ENCODE peak calls at places on chromosomes 3 and 15, in ten cellular contexts. Z is lung; W is PC-9; V is vagina; I is aorta; L is CD4-positive, CD25-positive, alpha-beta regulatory T cell; F is right lobe of liver; H is cardiac muscle cell; G is astrocyte; M is SJSA1. K is an unnamed sample.

GRCh38 chr15:100220058-100220728 is 121.6 kb downstream of the ADAMTS17 start:
- DNase-seq in M (no peak), F (no peak), Z (no peak), V (no peak), L (no peak), G (no peak), I (no peak), W (no peak), H (no peak), K (no peak)

GRCh38 chr3:122101646-122102045 is 46.5 kb downstream of the CD86 start:
- DNase-seq in L (peak; percentile 84), Z (no peak), G (peak; percentile 20), W (peak; percentile 7), M (peak; percentile 7), V (no peak), I (no peak), F (no peak), H (peak; percentile 73), K (no peak)

GRCh38 chr3:149534671-149535394 is 60.3 kb downstream of the TM4SF4 start:
- DNase-seq in W (no peak), I (no peak), L (no peak), G (peak; percentile 89), Z (peak; percentile 51), M (peak; percentile 63), F (no peak), V (no peak), H (peak; percentile 59), K (no peak)

GRCh38 chr3:145648396-145648795 is 512.6 kb downstream of the PLOD2 start:
- DNase-seq in H (no peak), V (no peak), G (no peak), W (no peak), Z (no peak), L (no peak), M (no peak), I (no peak), F (no peak), K (no peak)

GRCh38 chr3:108322352-108322751 is 26.0 kb downstream of the HHLA2 start:
- DNase-seq in V (no peak), Z (no peak), H (no peak), M (no peak), L (peak; percentile 30), F (no peak), G (no peak), I (no peak), W (no peak), K (no peak)

GRCh38 chr3:24678441-24678865 is 183.8 kb upstream of the THRB start:
- DNase-seq in M (peak; percentile 28), V (no peak), W (peak; percentile 51), H (peak; percentile 96), Z (no peak), G (peak; percentile 96), I (no peak), L (no peak), F (no peak), K (no peak)

GRCh38 chr3:115885621-115886020 is 262.3 kb downstream of the GAP43 start:
- DNase-seq in M (no peak), H (peak; percentile 28), V (no peak), W (no peak), I (no peak), L (no peak), G (peak; percentile 3), Z (no peak), F (no peak), K (no peak)

GRCh38 chr3:130759692-130760338 is 13.2 kb upstream of the PIK3R4 start:
- DNase-seq in V (no peak), F (peak; percentile 22), W (peak; percentile 61), I (no peak), H (peak; percentile 81), L (peak; percentile 77), G (peak; percentile 22), M (peak; percentile 30), Z (peak; percentile 54), K (peak; percentile 47)

GRCh38 chr3:50674349-50675178 is at the start of gene DOCK3:
- DNase-seq in V (no peak), Z (no peak), I (peak; percentile 85), G (no peak), H (peak; percentile 57), L (peak; percentile 66), F (peak; percentile 69), W (peak; percentile 65), M (no peak), K (peak; percentile 54)

GRCh38 chr15:66154581-66154980 is 99.0 kb downstream of the MEGF11 start:
- DNase-seq in I (no peak), G (no peak), H (no peak), M (no peak), F (no peak), V (no peak), Z (no peak), L (no peak), W (no peak), K (no peak)

GRCh38 chr3:72536206-72536887 is 311.9 kb downstream of the SHQ1 start:
- DNase-seq in L (no peak), F (no peak), G (no peak), W (no peak), H (no peak), V (no peak), I (no peak), Z (no peak), M (no peak), K (no peak)

GRCh38 chr3:178233371-178233770 is 302.9 kb upstream of the KCNMB2 start:
- DNase-seq in G (no peak), I (no peak), H (no peak), F (no peak), V (no peak), W (no peak), M (no peak), L (no peak), Z (no peak), K (no peak)
- H3K27ac ChIP-seq in G (no peak overlapping the region), I (no peak overlapping the region), H (no peak overlapping the region), F (no peak overlapping the region), V (no peak overlapping the region), W (no peak overlapping the region), M (no peak overlapping the region), L (no peak overlapping the region), Z (no peak overlapping the region), K (no peak overlapping the region)

GRCh38 chr3:6861989-6862879 is 1.3 kb downstream of the GRM7 start:
- DNase-seq in M (no peak), V (no peak), L (no peak), G (no peak), F (no peak), W (no peak), I (no peak), Z (no peak), H (no peak), K (no peak)

GRCh38 chr3:6860149-6860548 is 766 bp upstream of the GRM7 start:
- DNase-seq in F (no peak), V (no peak), I (no peak), H (no peak), Z (no peak), G (no peak), M (no peak), L (no peak), W (no peak), K (no peak)

GRCh38 chr3:6862880-6863195 is 1.9 kb downstream of the GRM7 start:
- DNase-seq in F (no peak), Z (no peak), L (no peak), M (no peak), V (no peak), G (no peak), I (no peak), W (no peak), H (no peak), K (no peak)

GRCh38 chr3:6860911-6861330 is at the start of gene GRM7:
- DNase-seq in I (no peak), W (no peak), H (no peak), F (no peak), M (no peak), G (peak; percentile 75), V (no peak), Z (no peak), L (no peak), K (no peak)

GRCh38 chr3:6861331-6861988 is 545 bp downstream of the GRM7 start:
- DNase-seq in I (no peak), Z (no peak), V (no peak), L (no peak), M (no peak), H (no peak), W (no peak), F (no peak), G (peak; percentile 37), K (no peak)
- H3K4me3 ChIP-seq in I (peak overlapping the region; percentile 32), Z (no peak overlapping the region), V (peak overlapping the region; percentile 41), L (no peak overlapping the region), M (no peak overlapping the region), H (peak overlapping the region; percentile 42), W (no peak overlapping the region), F (no peak overlapping the region), G (peak overlapping the region; percentile 70), K (no peak overlapping the region)

GRCh38 chr3:11161666-11162065 is 7.4 kb downstream of the HRH1 start:
- DNase-seq in L (no peak), M (no peak), H (no peak), G (no peak), V (no peak), F (no peak), W (no peak), I (no peak), Z (no peak), K (no peak)

GRCh38 chr3:11157406-11157805 is 3.1 kb downstream of the HRH1 start:
- DNase-seq in I (no peak), M (no peak), G (no peak), W (no peak), Z (no peak), V (no peak), H (no peak), F (no peak), L (no peak), K (no peak)

GRCh38 chr3:11162401-11163345 is 8.4 kb downstream of the HRH1 start:
- DNase-seq in Z (no peak), M (no peak), F (no peak), V (no peak), L (no peak), G (no peak), H (no peak), W (no peak), I (no peak), K (no peak)

GRCh38 chr3:11156026-11156410 is 1.7 kb downstream of the HRH1 start:
- DNase-seq in G (no peak), F (no peak), W (no peak), L (no peak), V (no peak), H (no peak), I (no peak), M (no peak), Z (no peak), K (no peak)

GRCh38 chr3:11159421-11159904 is 5.2 kb downstream of the HRH1 start:
- DNase-seq in F (no peak), G (peak; percentile 75), W (no peak), L (no peak), H (peak; percentile 89), M (peak; percentile 73), I (no peak), V (peak; percentile 94), Z (peak; percentile 51), K (no peak)
- H3K4me1 ChIP-seq in F (no peaks in the 10 kb centered on the region), G (peaks cover 19% of the 10 kb centered on the region), W (peaks cover 8% of the 10 kb centered on the region), L (no peaks in the 10 kb centered on the region), H (peaks cover 9% of the 10 kb centered on the region), M (peaks cover 41% of the 10 kb centered on the region), I (no peaks in the 10 kb centered on the region), V (peaks cover 44% of the 10 kb centered on the region), Z (no peaks in the 10 kb centered on the region), K (no peaks in the 10 kb centered on the region)

DNA sequence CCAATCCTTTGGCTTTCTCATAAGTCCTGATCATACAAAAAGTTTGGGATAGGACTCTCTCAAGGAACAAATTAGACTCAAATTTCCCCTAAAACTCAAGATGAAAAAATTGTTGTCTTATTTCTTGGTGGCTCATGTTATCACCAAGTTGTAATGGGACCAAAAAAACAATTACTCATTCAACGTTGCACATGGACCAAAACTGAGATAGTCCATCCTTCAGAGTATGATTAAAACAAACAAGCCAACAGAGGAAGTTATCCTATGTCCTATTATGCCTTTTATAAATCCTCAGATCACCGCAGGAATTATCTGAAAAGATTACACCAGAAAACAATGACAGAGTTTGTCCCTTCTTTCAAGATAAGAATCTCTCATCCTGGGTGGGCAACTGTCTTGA is 90.6 kb downstream of the FOXP1 start:
- DNase-seq in I (no peak), M (peak; percentile 75), V (no peak), H (no peak), Z (no peak), W (no peak), G (no peak), L (no peak), F (no peak), K (no peak)
- H3K27ac ChIP-seq in I (no peak overlapping the region), M (no peak overlapping the region), V (no peak overlapping the region), H (no peak overlapping the region), Z (no peak overlapping the region), W (no peak overlapping the region), G (no peak overlapping the region), L (peak overlapping the region; percentile 98), F (no peak overlapping the region), K (peak overlapping the region; percentile 81)